ENCODE peak calls at places on chromosomes 11 and 22, in ten cellular contexts. One of them, this sample, is unnamed.

GRCh38 chr11:78698612-78699011 is 123.9 kb upstream of the NARS2 start:
- DNase-seq in tibial nerve: peak
- DNase-seq in CD4-positive, alpha-beta T cell: no peak
- DNase-seq in left ventricle myocardium inferior: peak
- DNase-seq in lower lobe of right lung: no peak
- DNase-seq in adrenal gland: peak
- DNase-seq in colonic mucosa: no peak
- DNase-seq in esophagus squamous epithelium: no peak
- DNase-seq in pancreas: no peak
- DNase-seq in AG04450: peak
- DNase-seq in this sample: peak

GRCh38 chr11:40292636-40293585 is 1166.5 kb downstream of the LRRC4C start:
- DNase-seq in tibial nerve: no peak
- DNase-seq in CD4-positive, alpha-beta T cell: no peak
- DNase-seq in left ventricle myocardium inferior: no peak
- DNase-seq in lower lobe of right lung: no peak
- DNase-seq in adrenal gland: no peak
- DNase-seq in colonic mucosa: no peak
- DNase-seq in esophagus squamous epithelium: no peak
- DNase-seq in pancreas: peak
- DNase-seq in AG04450: no peak
- DNase-seq in this sample: no peak

GRCh38 chr11:103450241-103450640 is 341.0 kb downstream of the DYNC2H1 start:
- DNase-seq in tibial nerve: no peak
- DNase-seq in CD4-positive, alpha-beta T cell: no peak
- DNase-seq in left ventricle myocardium inferior: no peak
- DNase-seq in lower lobe of right lung: no peak
- DNase-seq in adrenal gland: no peak
- DNase-seq in colonic mucosa: no peak
- DNase-seq in esophagus squamous epithelium: no peak
- DNase-seq in pancreas: no peak
- DNase-seq in AG04450: peak
- DNase-seq in this sample: no peak

GRCh38 chr11:134559617-134559992 is 147.6 kb upstream of the B3GAT1 start:
- DNase-seq in tibial nerve: no peak
- DNase-seq in CD4-positive, alpha-beta T cell: no peak
- DNase-seq in left ventricle myocardium inferior: no peak
- DNase-seq in lower lobe of right lung: no peak
- DNase-seq in adrenal gland: peak
- DNase-seq in colonic mucosa: no peak
- DNase-seq in esophagus squamous epithelium: no peak
- DNase-seq in pancreas: no peak
- DNase-seq in AG04450: no peak
- DNase-seq in this sample: peak

GRCh38 chr22:39662677-39663034 is 92.1 kb downstream of the CACNA1I start:
- DNase-seq in tibial nerve: no peak
- DNase-seq in CD4-positive, alpha-beta T cell: no peak
- DNase-seq in left ventricle myocardium inferior: no peak
- DNase-seq in lower lobe of right lung: no peak
- DNase-seq in adrenal gland: no peak
- DNase-seq in colonic mucosa: no peak
- DNase-seq in esophagus squamous epithelium: no peak
- DNase-seq in pancreas: no peak
- DNase-seq in AG04450: no peak
- DNase-seq in this sample: no peak

GRCh38 chr11:19873730-19874129 is 161.1 kb downstream of the NAV2 start:
- DNase-seq in tibial nerve: no peak
- DNase-seq in CD4-positive, alpha-beta T cell: no peak
- DNase-seq in left ventricle myocardium inferior: no peak
- DNase-seq in lower lobe of right lung: no peak
- DNase-seq in adrenal gland: no peak
- DNase-seq in colonic mucosa: no peak
- DNase-seq in esophagus squamous epithelium: no peak
- DNase-seq in pancreas: no peak
- DNase-seq in AG04450: no peak
- DNase-seq in this sample: no peak

GRCh38 chr11:28699701-28700100 is 591.5 kb downstream of the METTL15 start:
- DNase-seq in tibial nerve: no peak
- DNase-seq in CD4-positive, alpha-beta T cell: no peak
- DNase-seq in left ventricle myocardium inferior: no peak
- DNase-seq in lower lobe of right lung: no peak
- DNase-seq in adrenal gland: no peak
- DNase-seq in colonic mucosa: no peak
- DNase-seq in esophagus squamous epithelium: no peak
- DNase-seq in pancreas: no peak
- DNase-seq in AG04450: no peak
- DNase-seq in this sample: no peak

GRCh38 chr11:13902456-13902855 is 60.1 kb upstream of the SPON1 start:
- DNase-seq in tibial nerve: no peak
- DNase-seq in CD4-positive, alpha-beta T cell: no peak
- DNase-seq in left ventricle myocardium inferior: peak
- DNase-seq in lower lobe of right lung: no peak
- DNase-seq in adrenal gland: no peak
- DNase-seq in colonic mucosa: no peak
- DNase-seq in esophagus squamous epithelium: no peak
- DNase-seq in pancreas: no peak
- DNase-seq in AG04450: no peak
- DNase-seq in this sample: no peak

GRCh38 chr11:64206457-64207246 is at the start of gene FERMT3:
- DNase-seq in tibial nerve: no peak
- DNase-seq in CD4-positive, alpha-beta T cell: peak
- DNase-seq in left ventricle myocardium inferior: peak
- DNase-seq in lower lobe of right lung: peak
- DNase-seq in adrenal gland: peak
- DNase-seq in colonic mucosa: peak
- DNase-seq in esophagus squamous epithelium: no peak
- DNase-seq in pancreas: no peak
- DNase-seq in AG04450: no peak
- DNase-seq in this sample: peak

GRCh38 chr11:123046473-123047264 is 15.3 kb downstream of the HSPA8 start:
- DNase-seq in tibial nerve: no peak
- DNase-seq in CD4-positive, alpha-beta T cell: no peak
- DNase-seq in left ventricle myocardium inferior: no peak
- DNase-seq in lower lobe of right lung: no peak
- DNase-seq in adrenal gland: no peak
- DNase-seq in colonic mucosa: no peak
- DNase-seq in esophagus squamous epithelium: no peak
- DNase-seq in pancreas: no peak
- DNase-seq in AG04450: no peak
- DNase-seq in this sample: no peak
- H3K27ac ChIP-seq in tibial nerve: no peak
- H3K27ac ChIP-seq in CD4-positive, alpha-beta T cell: no peak
- H3K27ac ChIP-seq in left ventricle myocardium inferior: no peak
- H3K27ac ChIP-seq in lower lobe of right lung: no peak
- H3K27ac ChIP-seq in adrenal gland: no peak
- H3K27ac ChIP-seq in colonic mucosa: no peak
- H3K27ac ChIP-seq in esophagus squamous epithelium: no peak
- H3K27ac ChIP-seq in pancreas: no peak
- H3K27ac ChIP-seq in AG04450: no peak
- H3K27ac ChIP-seq in this sample: no peak

GRCh38 chr22:46577361-46578249 is 40.2 kb upstream of the CELSR1 start:
- DNase-seq in tibial nerve: no peak
- DNase-seq in CD4-positive, alpha-beta T cell: no peak
- DNase-seq in left ventricle myocardium inferior: peak
- DNase-seq in lower lobe of right lung: peak
- DNase-seq in adrenal gland: no peak
- DNase-seq in colonic mucosa: no peak
- DNase-seq in esophagus squamous epithelium: no peak
- DNase-seq in pancreas: peak
- DNase-seq in AG04450: no peak
- DNase-seq in this sample: peak

GRCh38 chr22:46579751-46580449 is 40.3 kb upstream of the GRAMD4 start:
- DNase-seq in tibial nerve: no peak
- DNase-seq in CD4-positive, alpha-beta T cell: no peak
- DNase-seq in left ventricle myocardium inferior: peak
- DNase-seq in lower lobe of right lung: no peak
- DNase-seq in adrenal gland: no peak
- DNase-seq in colonic mucosa: no peak
- DNase-seq in esophagus squamous epithelium: no peak
- DNase-seq in pancreas: no peak
- DNase-seq in AG04450: no peak
- DNase-seq in this sample: peak

GRCh38 chr22:46578824-46579561 is 41.2 kb upstream of the GRAMD4 start:
- DNase-seq in tibial nerve: no peak
- DNase-seq in CD4-positive, alpha-beta T cell: no peak
- DNase-seq in left ventricle myocardium inferior: peak
- DNase-seq in lower lobe of right lung: peak
- DNase-seq in adrenal gland: no peak
- DNase-seq in colonic mucosa: peak
- DNase-seq in esophagus squamous epithelium: no peak
- DNase-seq in pancreas: no peak
- DNase-seq in AG04450: no peak
- DNase-seq in this sample: peak

GRCh38 chr22:46576556-46577351 is 39.3 kb upstream of the CELSR1 start:
- DNase-seq in tibial nerve: no peak
- DNase-seq in CD4-positive, alpha-beta T cell: peak
- DNase-seq in left ventricle myocardium inferior: peak
- DNase-seq in lower lobe of right lung: peak
- DNase-seq in adrenal gland: no peak
- DNase-seq in colonic mucosa: no peak
- DNase-seq in esophagus squamous epithelium: no peak
- DNase-seq in pancreas: peak
- DNase-seq in AG04450: no peak
- DNase-seq in this sample: peak

DNA sequence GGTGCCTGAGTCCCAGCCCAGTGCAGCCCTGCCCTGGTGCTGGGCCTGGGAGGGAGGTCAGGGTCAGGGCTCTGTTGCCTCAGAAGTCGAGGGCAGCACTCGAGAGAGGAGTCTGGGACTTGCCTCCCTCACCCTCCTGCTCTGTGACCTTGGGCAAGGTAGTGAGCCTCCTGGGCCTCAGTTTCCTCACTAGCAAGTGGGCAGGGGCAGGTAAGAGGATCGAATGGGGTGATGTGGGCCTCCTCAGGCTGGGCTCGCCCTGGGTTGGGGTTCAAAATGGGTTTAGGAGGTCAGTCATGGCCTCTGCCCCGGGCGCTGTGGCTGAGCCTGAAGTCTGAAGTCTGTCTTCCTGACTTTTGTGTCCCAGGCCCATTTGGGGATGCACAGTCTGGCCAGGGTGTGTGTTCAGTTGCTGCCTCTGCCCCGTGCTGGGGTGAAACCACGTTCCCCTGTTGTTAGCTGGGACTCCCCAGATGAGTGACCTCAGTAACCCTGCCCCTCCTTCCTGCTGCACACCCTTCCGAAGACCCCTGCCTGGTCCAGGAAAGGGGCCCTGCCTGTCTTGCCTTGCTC is 40.9 kb upstream of the CELSR1 start:
- DNase-seq in tibial nerve: no peak
- DNase-seq in CD4-positive, alpha-beta T cell: no peak
- DNase-seq in left ventricle myocardium inferior: peak
- DNase-seq in lower lobe of right lung: peak
- DNase-seq in adrenal gland: no peak
- DNase-seq in colonic mucosa: no peak
- DNase-seq in esophagus squamous epithelium: no peak
- DNase-seq in pancreas: no peak
- DNase-seq in AG04450: no peak
- DNase-seq in this sample: peak
- H3K27ac ChIP-seq in tibial nerve: peak
- H3K27ac ChIP-seq in CD4-positive, alpha-beta T cell: no peak
- H3K27ac ChIP-seq in left ventricle myocardium inferior: peak
- H3K27ac ChIP-seq in lower lobe of right lung: peak
- H3K27ac ChIP-seq in adrenal gland: peak
- H3K27ac ChIP-seq in colonic mucosa: peak
- H3K27ac ChIP-seq in esophagus squamous epithelium: peak
- H3K27ac ChIP-seq in pancreas: peak
- H3K27ac ChIP-seq in AG04450: no peak
- H3K27ac ChIP-seq in this sample: no peak

DNA sequence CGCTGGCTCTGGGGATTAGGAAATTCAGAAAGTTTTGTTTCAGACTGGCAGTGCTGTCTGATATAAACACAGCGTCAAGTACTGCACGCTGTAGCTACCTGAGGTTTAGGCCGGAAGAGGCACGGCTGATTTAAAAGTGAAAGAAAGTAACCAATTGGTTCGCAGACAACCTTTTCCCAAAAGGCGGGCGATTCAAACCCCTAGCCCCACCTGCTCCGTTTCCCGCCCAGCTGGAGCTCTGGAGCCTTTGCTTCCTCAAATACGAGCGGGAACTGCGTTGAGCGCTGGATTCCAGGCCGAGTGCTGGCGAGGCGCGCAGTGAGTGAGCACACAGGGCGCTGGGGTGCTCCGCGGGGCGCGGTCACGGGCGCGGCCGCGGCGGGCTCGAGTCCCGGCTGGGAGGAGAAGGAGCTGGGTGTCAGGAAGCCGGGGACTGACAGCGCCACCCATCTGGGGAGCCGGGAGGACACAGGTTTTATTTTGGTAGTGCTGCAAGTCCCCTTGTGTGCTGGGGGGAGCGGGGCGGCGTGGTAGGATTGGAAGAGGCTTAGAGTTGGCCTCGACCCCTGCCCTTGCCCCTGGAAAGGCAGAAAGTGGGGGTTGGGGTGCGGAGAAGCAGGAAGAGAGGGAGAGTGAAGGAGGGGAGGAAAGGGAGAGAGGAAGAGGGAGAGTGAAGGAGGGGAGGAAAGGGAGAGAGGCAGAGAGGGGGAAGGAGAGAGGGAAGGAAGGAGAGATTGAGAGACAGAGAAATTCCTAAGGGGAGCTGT is 2.1 kb downstream of the FAM111A start:
- DNase-seq in tibial nerve: peak
- DNase-seq in CD4-positive, alpha-beta T cell: peak
- DNase-seq in left ventricle myocardium inferior: peak
- DNase-seq in lower lobe of right lung: peak
- DNase-seq in adrenal gland: peak
- DNase-seq in colonic mucosa: peak
- DNase-seq in esophagus squamous epithelium: no peak
- DNase-seq in pancreas: peak
- DNase-seq in AG04450: peak
- DNase-seq in this sample: peak
- H3K27ac ChIP-seq in tibial nerve: peak
- H3K27ac ChIP-seq in CD4-positive, alpha-beta T cell: peak
- H3K27ac ChIP-seq in left ventricle myocardium inferior: peak
- H3K27ac ChIP-seq in lower lobe of right lung: peak
- H3K27ac ChIP-seq in adrenal gland: peak
- H3K27ac ChIP-seq in colonic mucosa: peak
- H3K27ac ChIP-seq in esophagus squamous epithelium: peak
- H3K27ac ChIP-seq in pancreas: peak
- H3K27ac ChIP-seq in AG04450: peak
- H3K27ac ChIP-seq in this sample: peak

GRCh38 chr11:122691751-122692150 is 36.2 kb downstream of the UBASH3B start:
- DNase-seq in tibial nerve: no peak
- DNase-seq in CD4-positive, alpha-beta T cell: no peak
- DNase-seq in left ventricle myocardium inferior: no peak
- DNase-seq in lower lobe of right lung: no peak
- DNase-seq in adrenal gland: no peak
- DNase-seq in colonic mucosa: no peak
- DNase-seq in esophagus squamous epithelium: no peak
- DNase-seq in pancreas: no peak
- DNase-seq in AG04450: no peak
- DNase-seq in this sample: no peak
- H3K27ac ChIP-seq in tibial nerve: peak
- H3K27ac ChIP-seq in CD4-positive, alpha-beta T cell: peak
- H3K27ac ChIP-seq in left ventricle myocardium inferior: peak
- H3K27ac ChIP-seq in lower lobe of right lung: peak
- H3K27ac ChIP-seq in adrenal gland: no peak
- H3K27ac ChIP-seq in colonic mucosa: peak
- H3K27ac ChIP-seq in esophagus squamous epithelium: peak
- H3K27ac ChIP-seq in pancreas: no peak
- H3K27ac ChIP-seq in AG04450: peak
- H3K27ac ChIP-seq in this sample: no peak

This sample was measured in aorta.